ENCODE peak calls at places on chromosomes 6 and 20, in six cellular contexts. J, H, F, C, O and D are unnamed samples.

GRCh38 chr6:3608159-3608558 is 143.4 kb downstream of the PXDC1 start:
- DNase-seq in H (no peak), J (no peak), C (no peak), F (no peak), O (no peak), D (no peak)

GRCh38 chr20:41249371-41249770 is 68.2 kb downstream of the ZHX3 start:
- DNase-seq in J (peak), C (peak), H (peak), F (peak), O (peak), D (no peak)

GRCh38 chr6:137981758-137982157 is 114.7 kb downstream of the TNFAIP3 start:
- DNase-seq in J (no peak), O (no peak), H (no peak), C (no peak), F (no peak), D (no peak)

GRCh38 chr20:24079661-24080412 is 91.3 kb upstream of the GGTLC1 start:
- DNase-seq in J (no peak), F (no peak), C (no peak), H (no peak), O (no peak), D (no peak)

GRCh38 chr6:134472046-134472445 is 154.1 kb upstream of the SGK1 start:
- DNase-seq in F (no peak), H (no peak), C (no peak), O (no peak), J (no peak), D (no peak)

GRCh38 chr20:17936791-17937687 is 31.6 kb downstream of the SNX5 start:
- DNase-seq in F (no peak), C (peak), J (peak), H (no peak), O (peak), D (no peak)

GRCh38 chr6:146286976-146287375 is 256.7 kb upstream of the RAB32 start:
- DNase-seq in C (no peak), J (peak), O (no peak), H (no peak), F (no peak), D (no peak)

GRCh38 chr6:112437053-112437452 is 89.9 kb downstream of the RFPL4B start:
- DNase-seq in J (no peak), H (no peak), F (no peak), O (no peak), C (no peak), D (no peak)

GRCh38 chr6:44219053-44219814 is 2.5 kb downstream of the MYMX start:
- DNase-seq in O (peak), F (peak), J (peak), C (peak), H (no peak), D (no peak)

GRCh38 chr20:60559462-60559861 is 601.2 kb downstream of the CDH26 start:
- DNase-seq in O (no peak), H (no peak), J (no peak), C (no peak), F (no peak), D (no peak)

GRCh38 chr20:21353236-21353635 is 44.1 kb downstream of the NKX2-4 start:
- DNase-seq in F (no peak), O (no peak), H (no peak), C (no peak), J (peak), D (no peak)

GRCh38 chr20:4087923-4088322 is 72.6 kb upstream of the RNF24 start:
- DNase-seq in O (no peak), H (no peak), F (no peak), J (peak), C (no peak), D (no peak)

GRCh38 chr6:112249489-112249888 is 4.9 kb downstream of the LAMA4 start:
- DNase-seq in F (no peak), C (no peak), H (no peak), J (peak), O (no peak), D (no peak)

GRCh38 chr6:110816677-110817076 is 1.4 kb upstream of the CDK19 start:
- DNase-seq in F (peak), C (no peak), H (no peak), O (peak), J (no peak), D (no peak)

GRCh38 chr20:45469336-45470261 is at the start of gene WFDC2:
- DNase-seq in J (no peak), C (no peak), O (peak), H (no peak), F (no peak), D (no peak)

GRCh38 chr6:20644667-20645370 is 110.6 kb downstream of the CDKAL1 start:
- DNase-seq in O (no peak), J (peak), F (no peak), H (no peak), C (no peak), D (no peak)

GRCh38 chr20:35039146-35039545 is 53.5 kb downstream of the TRPC4AP start:
- DNase-seq in O (peak), H (no peak), F (no peak), J (no peak), C (no peak), D (no peak)

DNA sequence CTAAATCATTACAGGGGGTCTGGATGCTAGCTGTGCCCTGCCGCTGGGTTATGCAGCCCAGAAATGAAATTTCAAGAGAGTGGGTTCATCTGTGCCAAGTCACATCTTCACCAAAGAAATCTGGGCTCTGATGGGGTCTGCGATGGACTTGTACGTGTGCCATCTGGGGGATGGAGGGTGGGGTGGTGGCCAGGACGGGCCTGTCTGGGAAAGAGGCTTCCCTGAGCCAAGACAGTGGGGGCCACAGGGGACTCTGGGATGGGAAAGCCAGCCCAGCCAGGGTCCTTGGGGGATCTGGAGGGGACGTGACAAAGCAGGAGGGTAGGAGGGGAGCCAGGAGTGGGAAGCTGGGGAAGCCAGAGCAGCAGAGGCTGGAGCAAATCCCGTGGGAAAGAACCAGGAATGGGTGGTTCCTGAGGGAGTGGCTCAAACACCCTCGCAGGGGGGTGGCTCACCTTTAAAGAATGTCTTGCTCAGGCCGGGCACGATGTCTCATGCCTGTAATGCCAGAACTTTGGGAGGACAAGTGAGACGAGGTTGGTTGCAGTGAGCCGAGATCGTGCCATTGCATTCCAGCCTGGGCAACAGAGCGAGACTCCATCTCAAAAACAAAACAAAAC is 36.3 kb upstream of the SULF2 start:
- DNase-seq in O (no peak), C (peak), F (no peak), H (no peak), J (peak), D (no peak)
- H3K4me3 ChIP-seq in O (no peak), C (no peak), F (no peak), H (no peak), J (no peak), D (no peak)

GRCh38 chr6:90294614-90294988 is 2.0 kb downstream of the BACH2 start:
- DNase-seq in H (no peak), F (no peak), J (no peak), C (no peak), O (no peak), D (no peak)

GRCh38 chr6:90296346-90297123 is at the start of gene BACH2:
- DNase-seq in F (peak), C (peak), H (peak), J (peak), O (peak), D (peak)

GRCh38 chr6:90294008-90294511 is 2.6 kb downstream of the BACH2 start:
- DNase-seq in J (no peak), O (no peak), C (no peak), H (no peak), F (no peak), D (no peak)

GRCh38 chr6:90295854-90296345 is 743 bp downstream of the BACH2 start:
- DNase-seq in J (peak), H (peak), C (peak), O (peak), F (peak), D (no peak)

GRCh38 chr6:90294989-90295853 is 1.4 kb downstream of the BACH2 start:
- DNase-seq in F (peak), H (no peak), J (peak), C (peak), O (peak), D (no peak)
- TF ChIP-seq CTCF in F (peak), H (peak), J (no peak), C (peak), O (peak), D (peak)

GRCh38 chr6:26016326-26017275 is 54.0 kb downstream of the TRIM38 start:
- DNase-seq in J (peak), O (no peak), H (no peak), C (peak), F (no peak), D (no peak)
- H3K4me3 ChIP-seq in J (peak), O (no peak), H (peak), C (peak), F (no peak), D (peak)

GRCh38 chr6:5173862-5174643 is 86.7 kb downstream of the LYRM4 start:
- DNase-seq in H (no peak), F (peak), J (peak), C (no peak), O (no peak), D (no peak)

GRCh38 chr6:5172057-5172683 is 87.0 kb downstream of the PPP1R3G start:
- DNase-seq in J (no peak), F (no peak), H (no peak), C (no peak), O (no peak), D (no peak)

GRCh38 chr6:5175635-5176034 is 85.1 kb downstream of the LYRM4 start:
- DNase-seq in O (no peak), F (peak), J (no peak), C (no peak), H (no peak), D (no peak)

GRCh38 chr6:5174756-5175155 is 86.0 kb downstream of the LYRM4 start:
- DNase-seq in H (no peak), O (no peak), J (no peak), F (no peak), C (no peak), D (no peak)

DNA sequence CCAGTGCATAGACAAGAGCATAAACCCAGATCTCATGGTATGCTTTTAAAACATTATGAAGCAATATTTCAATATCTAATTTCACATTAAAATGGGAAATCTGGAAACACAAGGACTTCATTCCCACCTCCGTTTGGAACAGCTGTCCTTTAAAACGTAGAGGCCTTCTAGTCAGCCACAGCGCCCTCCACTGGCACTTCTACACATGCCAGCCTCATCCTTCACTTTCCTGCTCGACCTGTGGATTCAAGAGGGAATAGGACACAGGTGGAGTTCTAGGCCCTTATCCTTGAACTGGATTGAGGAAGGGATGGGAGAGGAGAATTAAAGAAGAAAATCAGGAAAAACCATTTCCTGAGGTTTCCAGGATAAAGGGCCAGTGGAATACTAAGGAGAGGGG is 85.6 kb downstream of the LYRM4 start:
- DNase-seq in H (no peak), J (peak), C (no peak), O (no peak), F (no peak), D (no peak)
- TF ChIP-seq CTCF in H (peak), J (peak), C (no peak), O (no peak), F (peak), D (peak)

DNA sequence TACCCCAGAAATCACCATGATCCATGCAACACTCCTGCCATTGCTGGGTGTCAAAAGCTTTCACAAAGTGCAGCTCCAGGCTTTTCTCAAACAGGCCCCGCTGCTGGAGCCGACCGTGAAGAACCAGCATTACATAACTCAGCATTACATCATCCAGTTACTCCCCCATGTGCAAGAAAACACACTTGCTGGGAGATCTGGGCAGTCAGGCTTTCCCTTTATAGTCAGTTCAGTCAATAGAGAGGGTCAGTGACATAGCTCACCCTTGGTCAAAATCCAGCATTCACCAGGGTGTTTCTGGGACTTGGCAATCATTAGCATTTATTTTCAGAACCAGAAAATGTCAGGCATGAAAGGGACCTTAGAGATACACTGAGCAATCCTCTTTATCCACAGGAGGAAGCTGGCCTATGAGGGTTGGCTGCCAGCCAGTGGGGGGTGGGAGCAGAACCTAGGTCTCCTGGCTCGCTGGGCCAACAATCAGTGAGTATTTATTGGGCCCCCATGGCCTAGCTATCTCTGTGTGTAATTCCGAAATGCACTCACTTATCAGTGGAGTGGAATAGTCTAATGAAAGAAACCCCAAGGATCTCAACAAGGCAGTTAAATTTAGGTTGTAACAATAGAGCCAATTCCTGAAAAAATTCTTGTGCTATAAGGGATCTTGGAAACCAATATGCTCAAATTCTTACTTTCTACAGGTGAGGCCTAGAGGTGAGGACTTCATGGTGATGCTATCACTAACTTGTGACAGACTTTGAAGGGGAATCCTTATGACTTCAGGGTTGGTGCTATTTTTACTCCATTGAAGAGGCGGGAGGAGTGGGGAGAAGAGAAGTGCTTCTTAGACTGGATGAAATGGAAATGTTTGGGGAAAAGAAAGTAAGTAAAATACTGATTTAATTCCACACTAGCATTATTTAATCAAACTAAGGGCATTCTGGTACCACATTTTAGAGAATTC is 54.6 kb downstream of the LYRM4 start:
- DNase-seq in C (peak), H (no peak), J (peak), O (peak), F (no peak), D (no peak)
- H3K4me3 ChIP-seq in C (no peak), H (no peak), J (no peak), O (no peak), F (no peak), D (no peak)

GRCh38 chr6:87407531-87407895 is 259 bp upstream of the CFAP206 start:
- DNase-seq in F (no peak), H (no peak), O (no peak), C (no peak), J (peak), D (no peak)

GRCh38 chr6:87408721-87409155 is 966 bp downstream of the CFAP206 start:
- DNase-seq in F (no peak), C (no peak), J (no peak), H (no peak), O (no peak), D (no peak)

GRCh38 chr6:87407896-87408720 is at the start of gene CFAP206:
- DNase-seq in J (peak), F (peak), C (peak), H (peak), O (peak), D (peak)
- TF ChIP-seq CTCF in J (no peak), F (peak), C (no peak), H (peak), O (no peak), D (peak)